ENCODE peak calls at places on chromosomes 16 and 17, in four cellular contexts. Y is omental fat pad; E is activated CD8-positive, alpha-beta memory T cell treated with anti-CD3 and anti-CD28 coated beads for 1 hour; G is Peyer's patch. A is an unnamed sample.
A peak's percentile ranks its signal among the peaks of the same experiment; 100 is the strongest.

GRCh38 chr17:50194441-50195195 is 6.8 kb downstream of the COL1A1 start:
- DNase-seq in Y (no peak), E (no peak), G (no peak), A (no peak)

GRCh38 chr17:79002796-79003593 is 6.6 kb downstream of the CANT1 start:
- DNase-seq in Y (peak; percentile 7), E (no peak), G (peak; percentile 45), A (no peak)

GRCh38 chr16:89923640-89924297 is 627 bp downstream of the TUBB3 start:
- DNase-seq in Y (no peak), E (no peak), G (no peak), A (no peak)

GRCh38 chr17:47789611-47790520 is 31.7 kb downstream of the OSBPL7 start:
- DNase-seq in Y (no peak), E (peak; percentile 25), G (peak; percentile 69), A (peak; percentile 54)

GRCh38 chr17:20852541-20853370 is 190.1 kb downstream of the USP22 start:
- DNase-seq in Y (no peak), E (no peak), G (peak; percentile 46), A (no peak)

GRCh38 chr17:31743767-31744166 is 115.3 kb downstream of the COPRS start:
- DNase-seq in Y (no peak), E (no peak), G (no peak), A (no peak)

GRCh38 chr17:78883090-78883532 is 19.9 kb downstream of the CEP295NL start:
- DNase-seq in Y (peak; percentile 59), E (no peak), G (peak; percentile 85), A (peak; percentile 79)

GRCh38 chr16:5064915-5065314 is 841 bp downstream of the C16orf89 start:
- DNase-seq in Y (no peak), E (no peak), G (no peak), A (no peak)

GRCh38 chr17:36657763-36658490 is 56.5 kb downstream of the MRM1 start:
- DNase-seq in Y (no peak), E (no peak), G (peak; percentile 52), A (peak; percentile 10)

GRCh38 chr16:13099822-13100221 is 198.4 kb downstream of the SHISA9 start:
- DNase-seq in Y (no peak), E (no peak), G (no peak), A (no peak)

GRCh38 chr16:75379911-75380847 is 53.1 kb downstream of the CFDP1 start:
- DNase-seq in Y (no peak), E (peak; percentile 2), G (peak; percentile 78), A (no peak)

GRCh38 chr17:47820023-47820789 is 1.4 kb downstream of the OSBPL7 start:
- DNase-seq in Y (no peak), E (no peak), G (peak; percentile 83), A (no peak)

GRCh38 chr17:76405967-76406647 is 21.7 kb downstream of the SPHK1 start:
- DNase-seq in Y (no peak), E (no peak), G (peak; percentile 73), A (no peak)

A was measured in fibroblast of pulmonary artery.